ENCODE peak calls at places on chromosome 22, in eight cellular contexts. X, C, D, Z, I, T, B and A are unnamed samples.

GRCh38 chr22:35054064-35054463 is 11.9 kb upstream of the ISX start:
- DNase-seq in Z (no peak), D (no peak), T (no peak), C (no peak), I (no peak), B (no peak), X (no peak), A (no peak)

GRCh38 chr22:24816841-24817240 is 10.8 kb downstream of the SGSM1 start:
- DNase-seq in B (no peak), I (no peak), D (no peak), Z (no peak), T (no peak), X (no peak), C (no peak), A (no peak)

GRCh38 chr22:19059481-19060278 is 62.5 kb downstream of the DGCR2 start:
- DNase-seq in B (no peak), T (no peak), X (no peak), D (no peak), Z (no peak), I (no peak), C (no peak), A (no peak)

GRCh38 chr22:41968601-41969000 is 642 bp upstream of the SEPTIN3 start:
- DNase-seq in D (peak), T (peak), X (no peak), C (peak), B (peak), Z (no peak), I (no peak), A (no peak)

GRCh38 chr22:42194953-42195352 is 64.3 kb upstream of the CYP2D6 start:
- DNase-seq in D (no peak), C (no peak), B (no peak), Z (no peak), X (no peak), T (no peak), I (no peak), A (no peak)

GRCh38 chr22:49305215-49305965 is 522.3 kb downstream of the BRD1 start:
- DNase-seq in I (peak), C (peak), T (peak), X (peak), B (peak), D (no peak), Z (peak), A (no peak)

GRCh38 chr22:29994941-29995340 is 85.3 kb upstream of the HORMAD2 start:
- DNase-seq in X (no peak), T (peak), I (no peak), C (peak), D (peak), Z (no peak), B (no peak), A (peak)

GRCh38 chr22:29587938-29588699 is 7.2 kb upstream of the NIPSNAP1 start:
- DNase-seq in C (no peak), B (no peak), D (peak), I (no peak), T (no peak), Z (no peak), X (no peak), A (peak)

GRCh38 chr22:29187831-29188230 is 17.9 kb upstream of the EMID1 start:
- DNase-seq in D (no peak), I (no peak), X (no peak), B (no peak), C (no peak), Z (no peak), T (no peak), A (peak)

GRCh38 chr22:25060522-25061071 is 108.1 kb downstream of the KIAA1671 start:
- DNase-seq in T (no peak), X (no peak), I (no peak), Z (no peak), B (no peak), C (no peak), D (no peak), A (no peak)

GRCh38 chr22:42414565-42415298 is 17.5 kb downstream of the NFAM1 start:
- DNase-seq in B (no peak), D (no peak), C (no peak), I (no peak), T (peak), X (no peak), Z (no peak), A (no peak)

GRCh38 chr22:20244744-20245576 is 23.2 kb downstream of the RTN4R start:
- DNase-seq in D (no peak), C (no peak), Z (no peak), B (no peak), I (no peak), T (no peak), X (no peak), A (no peak)

GRCh38 chr22:11627798-11628650 is 3900.0 kb upstream of the OR11H1 start:
- DNase-seq in D (no peak), Z (peak), B (no peak), X (no peak), I (no peak), T (no peak), C (no peak), A (no peak)

GRCh38 chr22:44587004-44587793 is 89.2 kb upstream of the RTL6 start:
- DNase-seq in C (no peak), T (no peak), I (peak), X (no peak), B (no peak), Z (peak), D (peak), A (peak)

GRCh38 chr22:20316217-20316843 is 3.5 kb downstream of the DGCR6L start:
- DNase-seq in D (no peak), T (peak), B (peak), C (no peak), Z (peak), I (no peak), X (no peak), A (no peak)

GRCh38 chr22:41106122-41106968 is 14.0 kb downstream of the EP300 start:
- DNase-seq in I (no peak), B (no peak), D (peak), T (no peak), Z (no peak), X (no peak), C (no peak), A (peak)

GRCh38 chr22:38788417-38788816 is 5.5 kb downstream of the DNAL4 start:
- DNase-seq in I (peak), X (no peak), Z (no peak), C (peak), D (peak), T (peak), B (peak), A (peak)

GRCh38 chr22:35524966-35525686 is 15.5 kb upstream of the RASD2 start:
- DNase-seq in Z (no peak), D (no peak), B (peak), C (peak), X (no peak), T (no peak), I (peak), A (peak)

GRCh38 chr22:20267441-20268288 is 453 bp downstream of the RTN4R start:
- DNase-seq in X (no peak), C (peak), T (peak), Z (no peak), B (no peak), D (no peak), I (no peak), A (no peak)

GRCh38 chr22:22123118-22123959 is 121.2 kb upstream of the VPREB1 start:
- DNase-seq in X (no peak), B (peak), C (no peak), D (no peak), T (no peak), Z (no peak), I (no peak), A (no peak)

GRCh38 chr22:40156001-40156516 is 21.7 kb upstream of the TNRC6B start:
- DNase-seq in D (peak), T (peak), X (peak), C (peak), Z (no peak), B (no peak), I (no peak), A (no peak)

GRCh38 chr22:45164217-45165123 is 745 bp downstream of the NUP50 start:
- DNase-seq in I (peak), X (no peak), B (no peak), T (peak), C (peak), D (no peak), Z (no peak), A (no peak)

GRCh38 chr22:17945851-17946690 is 78.3 kb downstream of the MICAL3 start:
- DNase-seq in C (no peak), I (no peak), X (no peak), T (no peak), B (no peak), D (no peak), Z (no peak), A (no peak)
- TF ChIP-seq CTCF in C (no peak), I (no peak), X (no peak), T (peak), B (no peak), D (no peak), Z (no peak), A (no peak)

DNA sequence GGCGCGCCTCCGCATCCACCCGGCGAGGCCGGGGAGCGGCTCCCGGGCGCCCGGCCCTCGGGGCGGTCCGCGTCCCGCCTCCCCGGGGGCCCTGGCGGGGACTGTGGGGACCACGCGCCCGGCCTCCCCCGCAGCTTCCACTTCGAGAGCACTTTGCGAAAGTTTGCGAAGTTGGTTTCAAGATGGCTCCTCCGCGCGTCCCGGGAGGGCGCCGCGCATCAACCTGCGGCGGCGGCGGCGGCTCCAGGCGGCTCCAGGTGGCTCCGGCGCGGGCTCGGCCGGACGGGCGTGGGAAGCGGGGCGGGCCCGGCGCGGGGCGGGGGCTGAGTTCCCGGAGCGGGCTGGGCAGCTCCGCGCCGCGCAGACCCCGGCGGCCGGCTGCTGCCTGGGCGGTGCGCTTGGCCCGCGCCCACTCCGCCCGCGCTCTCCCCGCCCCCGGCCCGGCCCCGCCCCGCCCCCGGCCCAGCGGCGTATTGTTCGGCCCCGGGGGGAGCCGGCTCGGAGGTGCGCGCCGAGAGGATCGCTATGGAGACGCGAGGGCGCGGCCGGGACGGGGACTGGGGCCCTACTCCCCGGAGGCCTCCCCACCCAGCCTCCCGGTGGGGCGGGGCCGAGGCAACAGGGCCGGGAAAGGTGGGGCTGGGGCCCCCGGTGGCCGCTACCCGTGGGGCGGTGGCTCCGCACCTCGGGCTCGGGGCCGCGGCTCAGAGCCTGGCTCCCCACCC is at the start of gene CELSR1:
- DNase-seq in Z (no peak), I (peak), B (no peak), X (no peak), T (no peak), D (peak), C (peak), A (no peak)
- H3K4me3 ChIP-seq in Z (peak), I (peak), B (peak), X (peak), T (no peak), D (peak), C (no peak), A (peak)

GRCh38 chr22:50698546-50698945 is 25.9 kb downstream of the SHANK3 start:
- DNase-seq in X (no peak), T (no peak), I (peak), C (no peak), D (no peak), Z (no peak), B (no peak), A (no peak)

GRCh38 chr22:50700387-50701075 is 27.9 kb downstream of the SHANK3 start:
- DNase-seq in Z (no peak), B (no peak), I (peak), D (no peak), X (no peak), C (no peak), T (no peak), A (no peak)

GRCh38 chr22:50701076-50701419 is 28.4 kb downstream of the SHANK3 start:
- DNase-seq in Z (no peak), I (no peak), B (no peak), X (no peak), D (no peak), C (no peak), T (no peak), A (no peak)

GRCh38 chr22:50699001-50699753 is 26.6 kb downstream of the SHANK3 start:
- DNase-seq in X (no peak), B (no peak), C (no peak), D (no peak), T (no peak), Z (no peak), I (peak), A (no peak)

GRCh38 chr22:50699754-50700386 is 27.2 kb downstream of the SHANK3 start:
- DNase-seq in X (no peak), I (peak), C (no peak), T (peak), B (no peak), D (no peak), Z (no peak), A (no peak)
- TF ChIP-seq CTCF in X (no peak), I (no peak), C (no peak), T (peak), B (no peak), D (no peak), Z (no peak), A (peak)

GRCh38 chr22:23220485-23221350 is 40.4 kb downstream of the BCR start:
- DNase-seq in I (peak), C (peak), Z (no peak), T (no peak), D (peak), B (no peak), X (peak), A (peak)

GRCh38 chr22:23219787-23220484 is 39.6 kb downstream of the BCR start:
- DNase-seq in X (peak), T (peak), B (no peak), C (no peak), I (no peak), Z (no peak), D (peak), A (peak)

GRCh38 chr22:23222033-23222840 is 41.9 kb downstream of the BCR start:
- DNase-seq in I (no peak), B (no peak), X (no peak), T (no peak), C (no peak), D (no peak), Z (no peak), A (no peak)

GRCh38 chr22:23222875-23223565 is 42.7 kb downstream of the BCR start:
- DNase-seq in T (no peak), X (no peak), C (no peak), Z (no peak), I (no peak), B (no peak), D (no peak), A (no peak)

DNA sequence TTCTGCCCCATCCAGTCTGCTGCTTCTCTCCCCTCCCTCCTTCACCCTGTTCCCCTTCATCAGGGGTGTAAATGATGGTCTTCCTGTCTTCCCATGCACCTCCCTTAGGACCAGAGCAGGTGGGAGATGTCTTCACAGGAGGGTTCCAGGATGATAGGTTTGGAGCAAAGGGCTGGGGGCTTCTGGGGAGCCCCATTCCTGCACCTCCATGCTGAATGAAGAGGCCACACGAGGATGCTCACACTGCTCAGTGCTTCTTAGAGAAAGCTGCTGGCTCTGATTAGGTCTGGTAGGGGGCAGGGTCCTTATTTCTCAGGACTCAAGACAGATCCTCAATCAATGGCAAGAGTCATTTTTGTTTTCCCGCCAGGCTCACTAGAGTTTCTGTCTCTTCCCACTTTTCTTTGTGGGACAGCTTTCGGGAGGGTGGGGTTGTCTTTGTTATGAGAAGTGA is 41.1 kb downstream of the BCR start:
- DNase-seq in I (no peak), Z (no peak), D (no peak), B (no peak), T (no peak), C (no peak), X (no peak), A (no peak)
- H3K4me3 ChIP-seq in I (no peak), Z (no peak), D (no peak), B (no peak), T (no peak), C (no peak), X (no peak), A (no peak)

DNA sequence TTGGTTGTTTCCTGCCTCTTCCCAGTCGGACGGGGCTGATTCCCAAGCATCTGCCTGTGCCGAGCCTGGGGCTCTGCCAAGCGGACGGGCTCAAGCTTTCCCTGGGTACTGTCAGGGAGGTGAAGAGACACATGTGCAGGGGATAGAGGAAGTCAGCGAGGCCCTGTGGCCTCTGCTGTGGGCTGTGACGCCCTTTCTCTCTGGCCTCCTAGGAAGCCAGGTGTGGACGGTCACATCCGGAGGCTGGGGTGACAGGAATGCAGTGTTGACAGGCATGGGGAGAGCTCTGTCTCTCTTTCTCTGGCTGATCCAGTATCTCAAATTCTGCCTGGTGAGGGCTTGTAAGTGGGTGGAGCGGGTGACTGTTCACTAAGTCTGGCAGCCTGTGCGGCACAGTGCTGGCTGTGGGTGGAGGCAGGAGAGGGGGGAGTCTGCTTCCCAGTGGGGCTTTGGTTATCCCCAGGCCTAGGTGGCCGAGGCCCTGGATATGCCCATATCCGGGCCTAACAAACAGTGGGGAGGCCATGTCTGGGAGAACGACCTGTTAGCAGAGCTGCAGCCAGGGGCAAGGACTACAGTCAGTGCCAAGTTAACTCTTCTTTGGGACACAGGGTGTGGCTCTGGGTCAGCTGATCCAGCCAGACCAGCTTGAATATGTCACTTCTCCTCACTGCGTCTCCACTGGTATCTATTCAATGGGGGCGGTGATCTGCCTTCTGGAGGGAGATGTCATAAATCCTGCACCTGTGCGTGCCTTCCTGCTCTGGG is 2.0 kb downstream of the KCTD17 start:
- DNase-seq in I (peak), Z (no peak), T (no peak), D (no peak), B (no peak), X (no peak), C (peak), A (peak)
- TF ChIP-seq CTCF in I (no peak), Z (no peak), T (no peak), D (no peak), B (no peak), X (no peak), C (no peak), A (no peak)